ENCODE peak calls at places on chromosomes 2 and 18, in four cellular contexts. P, R, L and Q are unnamed samples.

GRCh38 chr2:202530038-202530437 is 104.7 kb upstream of the FAM117B start:
- DNase-seq in P (no peak), R (peak; percentile 64), L (no peak), Q (no peak)

GRCh38 chr2:80126596-80127189 is 177.9 kb downstream of the LRRTM1 start:
- DNase-seq in P (no peak), R (no peak), L (no peak), Q (no peak)

GRCh38 chr18:23992119-23992940 is 22.2 kb upstream of the TTC39C start:
- DNase-seq in P (no peak), R (no peak), L (peak; percentile 34), Q (no peak)

GRCh38 chr2:236342507-236342906 is 78.3 kb upstream of the ASB18 start:
- DNase-seq in P (no peak), R (no peak), L (no peak), Q (no peak)

GRCh38 chr2:147569426-147569825 is 275.4 kb upstream of the ACVR2A start:
- DNase-seq in P (no peak), R (no peak), L (no peak), Q (no peak)

GRCh38 chr2:37656512-37657423 is 14.7 kb downstream of the CDC42EP3 start:
- DNase-seq in P (no peak), R (no peak), L (peak; percentile 34), Q (no peak)

GRCh38 chr2:71786291-71787107 is 333.1 kb downstream of the DYSF start:
- DNase-seq in P (no peak), R (no peak), L (peak; percentile 2), Q (no peak)

GRCh38 chr2:23533014-23533730 is 148.2 kb downstream of the KLHL29 start:
- DNase-seq in P (no peak), R (no peak), L (no peak), Q (no peak)

GRCh38 chr2:83103602-83104001 is 1355.5 kb downstream of the SUCLG1 start:
- DNase-seq in P (no peak), R (peak; percentile 35), L (no peak), Q (peak; percentile 46)

GRCh38 chr18:55093808-55094207 is 134.5 kb upstream of the CCDC68 start:
- DNase-seq in P (no peak), R (no peak), L (no peak), Q (no peak)

GRCh38 chr2:152600698-152601097 is 116.6 kb downstream of the PRPF40A start:
- DNase-seq in P (no peak), R (peak; percentile 48), L (no peak), Q (no peak)

GRCh38 chr2:217714268-217714643 is 288.5 kb downstream of the TNS1 start:
- DNase-seq in P (no peak), R (peak; percentile 32), L (peak; percentile 61), Q (no peak)

GRCh38 chr18:24019641-24020331 is 5.2 kb downstream of the TTC39C start:
- DNase-seq in P (no peak), R (no peak), L (no peak), Q (no peak)

GRCh38 chr2:60556998-60557955 is 3.8 kb upstream of the BCL11A start:
- DNase-seq in P (no peak), R (no peak), L (no peak), Q (no peak)

GRCh38 chr2:85255813-85256581 is 71.8 kb downstream of the TGOLN2 start:
- DNase-seq in P (peak; percentile 43), R (peak; percentile 36), L (no peak), Q (peak; percentile 54)

GRCh38 chr2:161237397-161238263 is 70.6 kb upstream of the PSMD14 start:
- DNase-seq in P (peak; percentile 63), R (no peak), L (peak; percentile 30), Q (no peak)

GRCh38 chr2:68466361-68466777 is 725 bp downstream of the FBXO48 start:
- DNase-seq in P (no peak), R (peak; percentile 47), L (no peak), Q (peak; percentile 38)

GRCh38 chr2:172944794-172945510 is 130.7 kb upstream of the MAP3K20 start:
- DNase-seq in P (no peak), R (no peak), L (no peak), Q (no peak)

GRCh38 chr2:30269771-30270145 is 38.4 kb downstream of the LBH start:
- DNase-seq in P (no peak), R (no peak), L (no peak), Q (no peak)

GRCh38 chr2:26712486-26713465 is 20.3 kb downstream of the KCNK3 start:
- DNase-seq in P (no peak), R (no peak), L (peak; percentile 39), Q (no peak)

GRCh38 chr2:26709323-26710110 is 17.0 kb downstream of the KCNK3 start:
- DNase-seq in P (no peak), R (no peak), L (no peak), Q (no peak)

GRCh38 chr2:26711457-26712155 is 19.1 kb downstream of the KCNK3 start:
- DNase-seq in P (no peak), R (no peak), L (no peak), Q (no peak)

GRCh38 chr2:26710174-26710573 is 17.7 kb downstream of the KCNK3 start:
- DNase-seq in P (no peak), R (no peak), L (no peak), Q (no peak)

GRCh38 chr2:26710743-26711456 is 18.4 kb downstream of the KCNK3 start:
- DNase-seq in P (no peak), R (no peak), L (peak; percentile 63), Q (no peak)
- H3K27ac ChIP-seq in P (no peak overlapping the region), R (no peak overlapping the region), L (no peak overlapping the region), Q (no peak overlapping the region)

GRCh38 chr2:130370490-130370889 is 14.6 kb downstream of the PTPN18 start:
- DNase-seq in P (no peak), R (no peak), L (no peak), Q (no peak)

GRCh38 chr2:130372833-130373807 is 17.3 kb downstream of the PTPN18 start:
- DNase-seq in P (no peak), R (no peak), L (no peak), Q (no peak)

GRCh38 chr2:130371723-130372054 is 15.8 kb downstream of the PTPN18 start:
- DNase-seq in P (no peak), R (no peak), L (no peak), Q (no peak)

GRCh38 chr2:130373808-130374365 is 18.0 kb downstream of the PTPN18 start:
- DNase-seq in P (no peak), R (no peak), L (no peak), Q (no peak)

DNA sequence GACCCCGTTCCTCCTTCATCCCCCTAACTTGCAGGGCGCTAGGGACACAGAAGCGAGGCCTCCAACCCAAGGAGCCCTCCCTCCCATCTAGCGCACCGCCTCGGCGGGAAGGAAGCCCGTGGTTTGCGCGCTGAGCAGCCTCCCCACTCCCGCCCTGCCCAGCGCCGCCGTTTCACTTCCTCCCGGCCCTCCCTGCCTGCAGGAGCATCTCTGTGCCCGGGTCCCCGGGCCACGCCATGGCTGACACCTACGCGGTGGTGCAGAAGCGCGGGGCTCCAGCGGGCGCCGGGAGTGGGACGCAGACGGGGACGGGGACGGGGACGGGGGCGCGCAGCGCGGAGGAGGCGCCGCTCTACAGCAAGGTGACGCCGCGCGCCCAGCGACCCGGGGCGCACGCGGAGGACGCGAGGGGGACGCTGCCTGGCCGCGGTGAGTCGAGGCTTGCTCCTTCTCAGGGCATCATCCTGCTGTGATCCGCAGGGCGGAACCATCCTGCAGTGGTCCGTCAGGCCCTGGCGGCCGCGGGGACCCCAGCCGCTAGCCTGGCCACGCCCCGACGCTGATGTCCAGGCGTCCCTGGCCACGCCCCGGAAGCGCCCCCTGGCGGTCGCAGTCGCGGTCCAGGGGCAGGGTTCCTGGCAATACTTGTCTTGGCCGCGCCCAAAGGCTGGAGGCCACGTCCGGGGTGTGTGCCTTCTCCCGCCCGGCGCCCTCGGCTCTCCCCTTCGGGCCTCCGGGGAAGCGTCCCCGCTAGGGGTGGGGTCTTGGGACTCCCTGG is 16.4 kb downstream of the PTPN18 start:
- DNase-seq in P (peak; percentile 87), R (peak; percentile 66), L (peak; percentile 89), Q (peak; percentile 52)
- H3K27ac ChIP-seq in P (peak overlapping the region; percentile 79), R (peak overlapping the region; percentile 29), L (peak overlapping the region; percentile 96), Q (peak overlapping the region; percentile 65)

DNA sequence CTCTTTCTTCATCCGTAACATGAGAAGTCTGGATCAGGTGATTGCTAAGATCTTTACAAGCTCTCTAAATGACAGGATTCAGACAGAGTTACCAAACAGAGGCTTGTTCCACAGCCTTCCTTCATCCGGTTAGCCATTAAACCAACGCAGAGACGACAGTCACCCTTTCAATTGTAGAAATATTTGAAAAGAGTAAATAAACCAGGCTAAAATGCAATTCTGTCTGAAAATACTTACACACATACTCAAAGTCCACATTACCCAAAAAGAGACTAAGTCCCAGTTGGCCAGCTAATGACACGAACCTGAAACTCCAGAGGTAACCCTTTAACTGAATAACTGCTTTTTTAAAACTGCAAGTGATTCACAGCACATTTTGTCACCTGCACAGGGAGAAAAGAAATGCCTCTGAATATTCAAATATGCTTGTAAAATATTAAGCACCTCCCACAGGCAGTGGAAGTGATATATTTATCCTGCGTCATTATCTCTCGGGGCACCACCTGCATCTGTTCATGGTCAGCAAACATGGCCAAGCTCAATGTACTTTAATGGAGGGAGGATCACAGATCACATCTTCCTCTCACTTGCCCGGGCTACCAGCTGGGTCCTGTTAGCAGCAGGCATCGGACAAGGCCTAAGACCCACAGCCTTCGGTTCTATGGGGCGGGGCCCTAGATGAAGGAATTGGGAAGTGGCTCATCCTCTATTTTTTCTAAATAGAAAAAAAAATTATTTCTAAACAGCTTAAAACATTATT is 38.8 kb upstream of the DNER start:
- DNase-seq in P (no peak), R (no peak), L (no peak), Q (no peak)
- H3K27ac ChIP-seq in P (no peak overlapping the region), R (no peak overlapping the region), L (no peak overlapping the region), Q (no peak overlapping the region)

GRCh38 chr2:126658316-126658909 is 2.5 kb downstream of the GYPC start:
- DNase-seq in P (no peak), R (no peak), L (no peak), Q (no peak)

GRCh38 chr2:126657146-126657635 is 1.2 kb downstream of the GYPC start:
- DNase-seq in P (peak; percentile 65), R (peak; percentile 92), L (peak; percentile 52), Q (peak; percentile 92)

GRCh38 chr2:126657636-126658315 is 1.8 kb downstream of the GYPC start:
- DNase-seq in P (peak; percentile 86), R (peak; percentile 95), L (peak; percentile 76), Q (peak; percentile 98)

GRCh38 chr2:126660068-126660467 is 4.1 kb downstream of the GYPC start:
- DNase-seq in P (no peak), R (no peak), L (no peak), Q (no peak)

DNA sequence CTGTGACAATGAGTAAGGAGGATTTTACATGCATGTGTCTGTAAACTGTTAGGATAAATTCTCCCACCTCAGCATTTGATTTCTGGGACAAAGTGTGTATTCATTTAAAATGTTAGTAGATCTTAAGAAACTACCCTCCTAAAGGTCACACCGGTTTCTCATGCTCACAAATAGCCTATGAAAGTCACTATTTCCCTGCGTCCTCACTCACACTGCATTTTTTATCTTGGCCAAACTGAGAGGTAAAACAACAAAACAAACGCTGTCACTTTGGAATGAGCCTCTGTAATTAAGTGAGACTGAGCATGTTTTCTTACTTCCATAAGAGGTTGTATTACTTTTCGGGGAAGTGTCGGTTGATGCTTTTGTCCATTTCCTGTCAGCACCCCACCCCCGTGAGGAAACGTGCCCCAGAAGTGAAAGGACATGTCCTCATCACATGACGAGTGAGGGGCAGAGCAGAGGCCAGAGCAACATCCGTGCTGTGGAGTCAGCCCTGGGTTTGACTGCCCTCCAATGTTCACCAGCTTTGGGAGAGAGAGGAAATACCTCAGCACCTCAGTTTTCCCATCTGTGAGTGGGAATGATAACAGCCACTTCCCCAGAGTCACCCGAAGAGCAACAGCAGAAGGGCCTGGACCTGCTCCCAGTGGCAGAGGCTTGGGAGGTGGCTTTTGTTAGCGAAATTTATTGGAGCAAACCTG is 3.1 kb downstream of the GYPC start:
- DNase-seq in P (peak; percentile 64), R (peak; percentile 56), L (peak; percentile 83), Q (peak; percentile 26)
- H3K27ac ChIP-seq in P (peak overlapping the region; percentile 98), R (peak overlapping the region; percentile 90), L (peak overlapping the region; percentile 99), Q (peak overlapping the region; percentile 12)